ENCODE peak calls at places on chromosomes 11 and 22, in six cellular contexts. X is fibroblast of the aortic adventitia, H is MCF 10A, U is T follicular helper cell, T is left cardiac atrium, Z is T47D. E is an unnamed sample.

GRCh38 chr11:115606223-115607220 is 102.3 kb upstream of the CADM1 start:
- DNase-seq in X (no peak), H (no peak), U (no peak), T (peak), Z (no peak), E (no peak)

GRCh38 chr11:118820412-118821357 is 29.7 kb upstream of the DDX6 start:
- DNase-seq in X (peak), H (peak), U (no peak), T (peak), Z (peak), E (peak)

GRCh38 chr11:115360186-115360824 is 143.9 kb downstream of the CADM1 start:
- DNase-seq in X (no peak), H (no peak), U (no peak), T (no peak), Z (no peak), E (no peak)

GRCh38 chr11:74004694-74005615 is 3.9 kb downstream of the UCP3 start:
- DNase-seq in X (no peak), H (no peak), U (peak), T (no peak), Z (no peak), E (no peak)

GRCh38 chr11:118877487-118878173 is 6.1 kb upstream of the CXCR5 start:
- DNase-seq in X (no peak), H (no peak), U (no peak), T (no peak), Z (no peak), E (no peak)

GRCh38 chr11:1337647-1338007 is 28.2 kb upstream of the TOLLIP start:
- DNase-seq in X (no peak), H (no peak), U (no peak), T (no peak), Z (no peak), E (no peak)

GRCh38 chr11:72924568-72925190 is 110.5 kb downstream of the ATG16L2 start:
- DNase-seq in X (peak), H (peak), U (no peak), T (no peak), Z (peak), E (no peak)

GRCh38 chr22:38882480-38882879 is 10.5 kb upstream of the CBX6 start:
- DNase-seq in X (peak), H (no peak), U (no peak), T (peak), Z (no peak), E (no peak)

GRCh38 chr22:20551805-20552449 is 44.5 kb downstream of the MED15 start:
- DNase-seq in X (peak), H (no peak), U (no peak), T (peak), Z (no peak), E (no peak)

GRCh38 chr11:27211370-27212127 is 151.5 kb downstream of the CCDC34 start:
- DNase-seq in X (no peak), H (peak), U (no peak), T (peak), Z (peak), E (no peak)

GRCh38 chr11:46414466-46414796 is 22.9 kb upstream of the CHRM4 start:
- DNase-seq in X (no peak), H (no peak), U (no peak), T (no peak), Z (no peak), E (no peak)

GRCh38 chr11:129973809-129974208 is 28.8 kb downstream of the PRDM10 start:
- DNase-seq in X (no peak), H (no peak), U (no peak), T (no peak), Z (peak), E (peak)

GRCh38 chr11:134791102-134791501 is 379.1 kb upstream of the B3GAT1 start:
- DNase-seq in X (no peak), H (no peak), U (no peak), T (no peak), Z (no peak), E (no peak)

GRCh38 chr11:35085766-35086165 is 53.2 kb upstream of the CD44 start:
- DNase-seq in X (peak), H (no peak), U (no peak), T (peak), Z (no peak), E (no peak)

GRCh38 chr11:111836766-111837165 is 34.6 kb downstream of the ALG9 start:
- DNase-seq in X (no peak), H (no peak), U (no peak), T (no peak), Z (no peak), E (no peak)

GRCh38 chr11:65432133-65432650 is 9.6 kb downstream of the NEAT1 start:
- DNase-seq in X (peak), H (no peak), U (no peak), T (no peak), Z (no peak), E (no peak)

GRCh38 chr11:112516261-112516660 is 255.6 kb upstream of the PLET1 start:
- DNase-seq in X (no peak), H (no peak), U (no peak), T (no peak), Z (no peak), E (no peak)

GRCh38 chr22:31945478-31945815 is 1.1 kb downstream of the YWHAH start:
- DNase-seq in X (no peak), H (no peak), U (no peak), T (no peak), Z (no peak), E (no peak)

GRCh38 chr11:62710001-62710345 is 2.5 kb downstream of the GNG3 start:
- DNase-seq in X (peak), H (no peak), U (no peak), T (no peak), Z (no peak), E (no peak)

GRCh38 chr11:75312346-75312745 is 39.1 kb downstream of the ARRB1 start:
- DNase-seq in X (no peak), H (no peak), U (no peak), T (no peak), Z (no peak), E (no peak)

GRCh38 chr11:133987221-133987620 is 30.5 kb upstream of the IGSF9B start:
- DNase-seq in X (no peak), H (no peak), U (no peak), T (no peak), Z (no peak), E (no peak)

GRCh38 chr11:120037111-120037510 is 100.8 kb downstream of the TRIM29 start:
- DNase-seq in X (no peak), H (no peak), U (no peak), T (no peak), Z (no peak), E (no peak)

GRCh38 chr11:12725047-12725862 is 51.0 kb downstream of the TEAD1 start:
- DNase-seq in X (no peak), H (no peak), U (no peak), T (no peak), Z (peak), E (no peak)

E was measured in lower lobe of right lung.